ENCODE peak calls at places on chromosome 10, in nine cellular contexts. A is HL-60, S is SK-N-SH, I is GM23338, D is GM12878, M is HepG2, Z is HCT116, G is A549, N is K562. V is an unnamed sample.
A peak's percentile ranks its signal among the peaks of the same experiment; 100 is the strongest.

GRCh38 chr10:93199221-93199681 is 125.6 kb downstream of the CYP26A1 start:
- DNase-seq in M (peak; percentile 22), G (peak; percentile 58), S (no peak), D (no peak), N (no peak), I (no peak), A (no peak), Z (no peak), V (peak; percentile 13)

GRCh38 chr10:127195571-127196226 is 692 bp downstream of the INSYN2A start:
- DNase-seq in M (no peak), D (no peak), N (no peak), G (peak; percentile 22), Z (no peak), A (no peak), I (peak; percentile 58), S (peak; percentile 77), V (no peak)

GRCh38 chr10:111018021-111018420 is 58.8 kb upstream of the ADRA2A start:
- DNase-seq in N (no peak), Z (no peak), S (no peak), G (no peak), I (no peak), A (no peak), D (no peak), M (no peak), V (no peak)

GRCh38 chr10:66538352-66538751 is 387.5 kb upstream of the LRRTM3 start:
- DNase-seq in S (no peak), M (no peak), D (no peak), I (no peak), A (no peak), N (no peak), Z (no peak), G (no peak), V (no peak)

GRCh38 chr10:113022265-113022664 is 72.2 kb downstream of the TCF7L2 start:
- DNase-seq in Z (no peak), I (no peak), D (no peak), N (no peak), G (no peak), S (no peak), A (no peak), M (no peak), V (no peak)

GRCh38 chr10:118922972-118923371 is 106.5 kb upstream of the NANOS1 start:
- DNase-seq in A (no peak), Z (no peak), D (no peak), S (no peak), G (no peak), I (no peak), N (no peak), M (no peak), V (no peak)

GRCh38 chr10:94277450-94277849 is 85.3 kb downstream of the NOC3L start:
- DNase-seq in G (no peak), N (no peak), D (no peak), I (no peak), Z (no peak), A (no peak), M (no peak), S (no peak), V (no peak)

GRCh38 chr10:82815680-82816079 is 940.7 kb downstream of the NRG3 start:
- DNase-seq in M (no peak), N (no peak), S (no peak), D (no peak), G (no peak), Z (no peak), I (no peak), A (no peak), V (no peak)

GRCh38 chr10:124916098-124916584 is 25.8 kb upstream of the ZRANB1 start:
- DNase-seq in A (no peak), M (no peak), I (peak; percentile 14), D (no peak), G (peak; percentile 36), N (no peak), S (peak; percentile 36), Z (no peak), V (no peak)

GRCh38 chr10:124917168-124917938 is 24.6 kb upstream of the ZRANB1 start:
- DNase-seq in G (peak; percentile 44), A (no peak), Z (no peak), S (peak; percentile 73), D (no peak), N (peak; percentile 37), M (peak; percentile 39), I (peak; percentile 62), V (no peak)

GRCh38 chr10:124918906-124919305 is 23.0 kb upstream of the ZRANB1 start:
- DNase-seq in N (no peak), I (no peak), A (no peak), D (no peak), M (no peak), S (no peak), Z (no peak), G (no peak), V (no peak)

GRCh38 chr10:124917939-124918830 is 23.7 kb upstream of the ZRANB1 start:
- DNase-seq in Z (no peak), I (no peak), A (no peak), D (no peak), G (no peak), M (no peak), S (no peak), N (no peak), V (no peak)

DNA sequence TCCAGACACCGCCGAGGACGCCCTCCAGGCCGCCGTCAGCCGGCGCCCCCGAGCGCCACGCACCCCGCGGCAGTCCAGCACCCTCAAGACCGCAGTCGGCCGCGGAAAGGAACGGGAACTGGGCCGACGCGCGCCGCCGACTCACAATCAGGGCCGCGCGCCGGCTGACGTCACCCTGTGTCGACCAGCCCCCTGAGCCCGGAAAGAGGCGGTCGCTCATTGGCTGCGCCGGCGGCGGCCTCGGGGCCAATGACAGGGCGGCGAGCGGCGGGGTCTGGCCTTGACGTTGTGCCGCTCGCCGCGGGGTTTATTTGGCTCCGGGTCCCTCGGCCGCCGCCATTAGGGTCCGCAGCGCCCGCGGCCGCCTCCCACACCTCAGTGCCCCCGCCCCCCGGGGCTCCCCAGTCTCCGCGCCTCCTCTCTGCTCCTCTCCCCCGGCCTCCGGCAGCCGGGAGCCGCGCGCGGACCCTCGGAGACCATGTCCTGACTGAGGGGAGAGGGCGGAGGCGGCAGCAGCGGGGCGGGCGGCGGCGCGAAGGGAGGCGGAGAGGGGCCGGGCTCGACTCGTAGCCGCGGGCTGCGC is 25.2 kb upstream of the ZRANB1 start:
- DNase-seq in I (peak; percentile 98), S (peak; percentile 100), N (peak; percentile 98), M (peak; percentile 89), A (peak; percentile 85), Z (peak; percentile 90), G (peak; percentile 96), D (peak; percentile 66), V (peak; percentile 43)
- TF ChIP-seq CTCF in I (no peak), S (no peak), N (no peak), M (peak; percentile 23), A (no peak), Z (no peak), G (no peak), D (no peak), V (no peak)

GRCh38 chr10:115604627-115605026 is 511.5 kb downstream of the ATRNL1 start:
- DNase-seq in I (no peak), M (no peak), D (no peak), A (no peak), G (no peak), N (no peak), S (peak; percentile 30), Z (no peak), V (no peak)

GRCh38 chr10:115606081-115606480 is 512.9 kb downstream of the ATRNL1 start:
- DNase-seq in M (no peak), I (no peak), Z (no peak), A (no peak), G (no peak), S (no peak), N (no peak), D (no peak), V (no peak)

GRCh38 chr10:115606727-115607126 is 513.6 kb downstream of the ATRNL1 start:
- DNase-seq in I (no peak), N (no peak), G (no peak), S (no peak), A (no peak), D (no peak), Z (no peak), M (no peak), V (no peak)
- H3K27ac ChIP-seq in I (no peak overlapping the region), N (no peak overlapping the region), G (no peak overlapping the region), S (no peak overlapping the region), A (no peak overlapping the region), D (no peak overlapping the region), Z (no peak overlapping the region), M (no peak overlapping the region), V (no peak overlapping the region)

GRCh38 chr10:4470231-4470840 is 355.7 kb upstream of the AKR1E2 start:
- DNase-seq in S (no peak), Z (no peak), N (no peak), G (peak; percentile 16), D (no peak), M (no peak), I (no peak), A (no peak), V (no peak)
- TF ChIP-seq REST in S (no peak), Z (no peak), N (no peak), G (no peak), D (no peak), M (no peak), I (no peak), A (no peak), V (no peak)

GRCh38 chr10:29141761-29142160 is 147.1 kb upstream of the LYZL1 start:
- DNase-seq in M (no peak), I (peak; percentile 10), A (no peak), S (peak; percentile 53), N (no peak), D (no peak), Z (no peak), G (peak; percentile 64), V (no peak)

GRCh38 chr10:29140151-29140550 is 148.7 kb upstream of the LYZL1 start:
- DNase-seq in N (no peak), A (no peak), Z (no peak), I (no peak), G (no peak), M (no peak), S (no peak), D (no peak), V (no peak)

GRCh38 chr10:29140991-29141390 is 147.9 kb upstream of the LYZL1 start:
- DNase-seq in Z (no peak), N (no peak), I (peak; percentile 15), G (peak; percentile 73), D (no peak), S (no peak), A (no peak), M (no peak), V (no peak)

GRCh38 chr10:29144126-29144525 is 144.7 kb upstream of the LYZL1 start:
- DNase-seq in G (no peak), I (no peak), Z (no peak), M (no peak), A (no peak), S (no peak), D (no peak), N (no peak), V (no peak)

DNA sequence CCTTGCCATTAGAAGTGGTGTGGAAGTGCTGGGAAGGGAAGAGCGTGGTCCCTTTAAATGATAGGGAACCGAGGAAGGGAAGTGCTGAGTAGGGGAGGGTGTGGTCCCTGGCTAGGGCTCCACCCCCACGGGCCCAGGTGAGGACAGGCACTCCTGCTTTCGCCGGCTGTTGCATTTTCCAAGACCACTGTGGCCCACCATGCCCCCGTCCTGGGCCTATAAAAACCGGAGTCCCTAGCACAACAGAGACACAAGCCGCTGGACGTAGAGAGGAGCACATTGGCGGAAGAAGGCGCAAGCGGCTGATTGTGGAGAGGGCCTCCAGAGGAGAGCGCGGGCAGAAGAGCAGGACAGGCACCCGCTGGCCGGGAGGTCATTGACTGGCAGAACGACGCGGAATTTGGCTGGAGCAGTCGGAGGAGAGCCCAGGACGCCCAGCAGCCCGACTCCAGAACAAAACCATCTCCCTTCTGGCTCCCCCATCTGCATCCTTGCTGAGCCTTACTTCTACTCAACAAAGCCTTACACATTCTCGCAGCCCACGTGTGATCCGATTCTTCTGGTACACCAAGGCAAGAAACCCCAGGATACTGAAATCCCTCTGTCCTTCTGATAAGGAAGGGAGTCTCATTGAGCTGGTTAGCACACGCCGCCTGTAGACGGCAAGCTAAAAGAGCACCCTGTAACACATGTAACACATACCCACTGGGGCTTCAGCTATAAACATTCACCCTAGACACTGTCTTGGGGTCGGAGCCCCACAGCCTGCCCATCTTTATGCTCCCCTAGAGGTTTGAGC is 146.2 kb upstream of the LYZL1 start:
- DNase-seq in A (no peak), I (peak; percentile 72), N (peak; percentile 40), S (no peak), G (no peak), M (no peak), Z (no peak), D (no peak), V (no peak)
- TF ChIP-seq CTCF in A (no peak), I (peak; percentile 44), N (peak; percentile 57), S (no peak), G (no peak), M (no peak), Z (no peak), D (no peak), V (peak; percentile 67)